ENCODE peak calls at places on chromosomes 13 and 19, in four cellular contexts. One of them, this sample, is unnamed. For H3K4me1 and H3K79me2, the result is how much of the 10 kb centered on the place peaks cover.

GRCh38 chr19:343941-344624 is 513 bp downstream of the MIER2 start:
- DNase-seq in mesendoderm: peak
- DNase-seq in H9: no peak
- DNase-seq in H1: peak
- DNase-seq in this sample: peak

GRCh38 chr13:100904293-100904976 is 229.8 kb upstream of the TMTC4 start:
- DNase-seq in mesendoderm: peak
- DNase-seq in H9: no peak
- DNase-seq in H1: no peak
- DNase-seq in this sample: no peak

GRCh38 chr19:29813665-29814064 is 1.9 kb downstream of the CCNE1 start:
- DNase-seq in mesendoderm: no peak
- DNase-seq in H9: no peak
- DNase-seq in H1: no peak
- DNase-seq in this sample: no peak

GRCh38 chr13:21152251-21152899 is 24.0 kb downstream of the SKA3 start:
- DNase-seq in mesendoderm: peak
- DNase-seq in H9: peak
- DNase-seq in H1: no peak
- DNase-seq in this sample: no peak

GRCh38 chr19:31349160-31349881 is at the start of gene TSHZ3:
- DNase-seq in mesendoderm: peak
- DNase-seq in H9: peak
- DNase-seq in H1: peak
- DNase-seq in this sample: peak

GRCh38 chr19:35300340-35300649 is 8.3 kb downstream of the MAG start:
- DNase-seq in mesendoderm: no peak
- DNase-seq in H9: no peak
- DNase-seq in H1: no peak
- DNase-seq in this sample: no peak

GRCh38 chr13:34701919-34702318 is 240.2 kb upstream of the NBEA start:
- DNase-seq in mesendoderm: no peak
- DNase-seq in H9: no peak
- DNase-seq in H1: no peak
- DNase-seq in this sample: no peak

GRCh38 chr13:32446220-32446619 is 18.3 kb upstream of the N4BP2L1 start:
- DNase-seq in mesendoderm: no peak
- DNase-seq in H9: no peak
- DNase-seq in H1: no peak
- DNase-seq in this sample: no peak

GRCh38 chr19:54186934-54187381 is 2.4 kb downstream of the MBOAT7 start:
- DNase-seq in mesendoderm: no peak
- DNase-seq in H9: peak
- DNase-seq in H1: no peak
- DNase-seq in this sample: no peak

GRCh38 chr13:107447591-107447990 is 767.7 kb downstream of the LIG4 start:
- DNase-seq in mesendoderm: no peak
- DNase-seq in H9: no peak
- DNase-seq in H1: no peak
- DNase-seq in this sample: no peak
- H2AK5ac ChIP-seq in mesendoderm: no peak
- H2AK5ac ChIP-seq in H9: no peak
- H2AK5ac ChIP-seq in H1: no peak
- H2AK5ac ChIP-seq in this sample: no peak

DNA sequence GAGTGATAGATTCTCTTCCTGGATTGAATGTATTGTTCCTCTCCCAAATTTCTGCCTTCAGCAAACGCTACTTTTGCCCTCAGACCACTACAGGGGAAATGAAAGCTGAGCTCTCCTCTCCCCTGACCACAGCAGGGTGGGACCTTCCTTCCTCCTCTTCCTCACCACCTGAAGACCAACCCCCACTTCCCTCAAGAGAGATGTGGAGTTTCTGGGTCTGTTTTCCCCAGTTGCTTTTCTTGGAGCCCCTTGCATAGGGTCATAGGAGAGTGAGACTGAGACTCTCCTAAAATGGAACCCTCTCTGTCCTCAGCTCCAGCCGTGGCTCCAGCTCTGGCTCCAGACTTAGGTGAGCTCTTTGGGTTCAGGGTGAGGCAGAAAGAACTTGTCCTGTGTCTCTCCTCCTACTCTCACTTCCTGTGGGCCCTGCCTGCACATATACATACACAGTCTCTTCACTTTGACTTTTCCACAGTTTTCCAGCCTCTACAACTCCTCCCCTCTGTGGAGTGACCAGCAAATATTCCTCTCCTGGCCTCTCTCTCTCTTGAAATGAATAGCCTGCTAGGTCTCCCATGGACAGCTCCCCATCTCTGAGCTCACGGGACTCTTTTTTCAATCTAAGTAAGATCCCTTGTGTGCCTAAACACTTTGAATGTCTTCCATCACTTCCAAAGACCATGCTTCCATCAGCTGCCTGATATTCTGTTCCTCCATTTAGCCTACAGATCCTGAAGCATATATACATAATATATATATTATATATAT is 19.2 kb upstream of the ZNF175 start:
- DNase-seq in mesendoderm: no peak
- DNase-seq in H9: no peak
- DNase-seq in H1: no peak
- DNase-seq in this sample: no peak
- H3K4me1 ChIP-seq in mesendoderm: under half
- H3K4me1 ChIP-seq in H9: under half
- H3K4me1 ChIP-seq in H1: under half
- H3K4me1 ChIP-seq in this sample: under half

GRCh38 chr19:42170715-42171114 is 38.5 kb upstream of the POU2F2 start:
- DNase-seq in mesendoderm: no peak
- DNase-seq in H9: no peak
- DNase-seq in H1: no peak
- DNase-seq in this sample: no peak

GRCh38 chr19:42168206-42168605 is 36.0 kb upstream of the POU2F2 start:
- DNase-seq in mesendoderm: no peak
- DNase-seq in H9: no peak
- DNase-seq in H1: no peak
- DNase-seq in this sample: no peak

GRCh38 chr19:42172261-42172660 is 40.0 kb upstream of the POU2F2 start:
- DNase-seq in mesendoderm: no peak
- DNase-seq in H9: no peak
- DNase-seq in H1: no peak
- DNase-seq in this sample: no peak

GRCh38 chr19:42169486-42169885 is 37.2 kb upstream of the POU2F2 start:
- DNase-seq in mesendoderm: no peak
- DNase-seq in H9: no peak
- DNase-seq in H1: no peak
- DNase-seq in this sample: no peak

GRCh38 chr19:42170052-42170451 is 37.8 kb upstream of the POU2F2 start:
- DNase-seq in mesendoderm: no peak
- DNase-seq in H9: no peak
- DNase-seq in H1: no peak
- DNase-seq in this sample: no peak
- H3K79me2 ChIP-seq in mesendoderm: under half
- H3K79me2 ChIP-seq in H9: under half
- H3K79me2 ChIP-seq in H1: under half
- H3K79me2 ChIP-seq in this sample: under half

DNA sequence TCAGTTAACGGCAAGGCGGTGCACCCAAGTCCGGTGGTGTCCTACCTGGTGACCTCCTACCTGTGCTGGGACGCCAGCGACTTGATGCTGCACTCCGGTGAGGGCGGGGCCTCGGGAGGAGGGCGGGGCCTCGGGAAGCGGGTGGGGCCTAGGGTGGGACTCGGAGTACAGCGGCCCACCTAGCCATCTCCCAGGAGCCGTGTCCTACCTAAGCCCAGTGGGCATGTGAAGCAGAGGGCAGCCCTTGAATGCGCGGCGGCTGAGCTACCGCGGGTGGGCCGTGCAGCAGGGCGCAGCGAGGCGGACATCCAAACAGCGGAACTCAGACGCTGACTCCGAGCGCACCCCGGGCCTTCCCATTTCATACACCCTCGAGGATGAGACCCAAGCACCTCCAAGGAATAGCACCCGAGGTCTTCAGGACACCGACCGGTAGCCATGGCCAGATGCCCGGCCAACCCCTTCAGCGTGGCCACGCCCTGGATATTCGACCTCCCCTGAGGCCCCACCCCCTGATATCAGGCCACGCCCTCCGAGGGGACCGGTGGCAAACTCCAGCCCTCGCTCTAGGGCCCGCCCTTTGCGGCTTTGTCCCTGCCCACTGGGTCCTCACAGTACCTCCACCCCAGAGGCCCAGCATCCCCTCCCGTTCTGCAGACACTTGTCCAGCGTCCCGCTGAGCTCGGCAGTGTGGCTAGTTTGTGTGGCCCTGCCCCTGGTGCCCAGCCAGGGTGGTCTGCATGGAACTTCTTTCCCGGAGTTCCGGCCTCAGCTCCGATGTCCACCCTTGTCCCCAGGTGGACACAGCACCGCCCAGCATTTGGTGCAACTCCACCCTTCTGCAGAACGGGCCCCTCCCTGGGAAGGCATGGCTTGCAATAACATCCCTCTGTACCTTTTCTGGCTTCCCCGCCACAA is 5.4 kb downstream of the KLK1 start:
- DNase-seq in mesendoderm: peak
- DNase-seq in H9: peak
- DNase-seq in H1: peak
- DNase-seq in this sample: no peak
- H2AK5ac ChIP-seq in mesendoderm: no peak
- H2AK5ac ChIP-seq in H9: no peak
- H2AK5ac ChIP-seq in H1: no peak
- H2AK5ac ChIP-seq in this sample: no peak

DNA sequence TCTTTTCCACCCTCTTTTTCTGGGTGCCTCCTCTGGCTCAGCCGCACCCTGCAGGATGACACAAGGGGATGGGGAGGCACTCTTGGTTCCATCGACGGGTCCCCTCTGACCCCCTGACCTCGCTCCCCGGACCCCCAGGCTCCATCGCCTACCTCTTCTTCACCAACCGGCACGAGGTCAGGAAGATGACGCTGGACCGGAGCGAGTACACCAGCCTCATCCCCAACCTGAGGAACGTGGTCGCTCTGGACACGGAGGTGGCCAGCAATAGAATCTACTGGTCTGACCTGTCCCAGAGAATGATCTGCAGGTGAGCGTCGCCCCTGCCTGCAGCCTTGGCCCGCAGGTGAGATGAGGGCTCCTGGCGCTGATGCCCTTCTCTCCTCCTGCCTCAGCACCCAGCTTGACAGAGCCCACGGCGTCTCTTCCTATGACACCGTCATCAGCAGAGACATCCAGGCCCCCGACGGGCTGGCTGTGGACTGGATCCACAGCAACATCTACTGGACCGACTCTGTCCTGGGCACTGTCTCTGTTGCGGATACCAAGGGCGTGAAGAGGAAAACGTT is 24.0 kb downstream of the LDLR start:
- DNase-seq in mesendoderm: no peak
- DNase-seq in H9: no peak
- DNase-seq in H1: no peak
- DNase-seq in this sample: no peak
- H3K4me1 ChIP-seq in mesendoderm: under half
- H3K4me1 ChIP-seq in H9: under half
- H3K4me1 ChIP-seq in H1: under half
- H3K4me1 ChIP-seq in this sample: under half

GRCh38 chr19:13726323-13726722 is 38.0 kb upstream of the MRI1 start:
- DNase-seq in mesendoderm: peak
- DNase-seq in H9: no peak
- DNase-seq in H1: no peak
- DNase-seq in this sample: peak
- H3K79me2 ChIP-seq in mesendoderm: under half
- H3K79me2 ChIP-seq in H9: under half
- H3K79me2 ChIP-seq in H1: under half
- H3K79me2 ChIP-seq in this sample: under half

GRCh38 chr13:46296920-46297319 is 85.2 kb downstream of the LRRC63 start:
- DNase-seq in mesendoderm: peak
- DNase-seq in H9: no peak
- DNase-seq in H1: no peak
- DNase-seq in this sample: peak

GRCh38 chr13:46295531-46296464 is 84.1 kb downstream of the LRRC63 start:
- DNase-seq in mesendoderm: no peak
- DNase-seq in H9: no peak
- DNase-seq in H1: no peak
- DNase-seq in this sample: peak

GRCh38 chr13:46297338-46297737 is 85.6 kb downstream of the LRRC63 start:
- DNase-seq in mesendoderm: no peak
- DNase-seq in H9: no peak
- DNase-seq in H1: no peak
- DNase-seq in this sample: no peak

DNA sequence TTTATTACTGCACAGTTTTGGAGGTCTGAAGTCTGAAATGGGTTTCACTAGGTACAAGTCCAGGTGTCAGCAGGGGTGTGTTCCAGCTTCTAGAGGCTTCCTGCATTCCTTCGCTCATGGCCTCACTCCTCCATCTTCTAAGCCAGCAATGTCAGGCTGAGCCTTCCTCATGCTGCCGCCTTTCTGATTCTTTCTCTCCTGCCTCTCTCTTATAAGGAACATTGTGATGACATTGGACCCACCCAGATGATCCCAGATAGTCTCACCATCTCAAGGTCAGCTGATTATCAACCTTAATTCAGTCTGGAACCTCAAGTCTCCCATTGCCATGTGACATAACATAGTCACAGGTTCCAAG is 84.7 kb downstream of the LRRC63 start:
- DNase-seq in mesendoderm: no peak
- DNase-seq in H9: no peak
- DNase-seq in H1: no peak
- DNase-seq in this sample: no peak
- H2AK5ac ChIP-seq in mesendoderm: no peak
- H2AK5ac ChIP-seq in H9: no peak
- H2AK5ac ChIP-seq in H1: no peak
- H2AK5ac ChIP-seq in this sample: no peak

GRCh38 chr19:41542622-41543021 is 33.3 kb upstream of the CEACAM21 start:
- DNase-seq in mesendoderm: no peak
- DNase-seq in H9: no peak
- DNase-seq in H1: no peak
- DNase-seq in this sample: no peak
- H3K4me1 ChIP-seq in mesendoderm: under half
- H3K4me1 ChIP-seq in H9: under half
- H3K4me1 ChIP-seq in H1: under half
- H3K4me1 ChIP-seq in this sample: under half

GRCh38 chr13:39586956-39587605 is 15.9 kb downstream of the LHFPL6 start:
- DNase-seq in mesendoderm: no peak
- DNase-seq in H9: no peak
- DNase-seq in H1: no peak
- DNase-seq in this sample: no peak
- H3K79me2 ChIP-seq in mesendoderm: under half
- H3K79me2 ChIP-seq in H9: under half
- H3K79me2 ChIP-seq in H1: under half
- H3K79me2 ChIP-seq in this sample: under half

GRCh38 chr19:45801603-45802175 is 9.0 kb upstream of the DMWD start:
- DNase-seq in mesendoderm: no peak
- DNase-seq in H9: no peak
- DNase-seq in H1: no peak
- DNase-seq in this sample: no peak
- H2AK5ac ChIP-seq in mesendoderm: no peak
- H2AK5ac ChIP-seq in H9: no peak
- H2AK5ac ChIP-seq in H1: no peak
- H2AK5ac ChIP-seq in this sample: no peak